ENCODE peak calls at places on chromosomes 6 and 20, in six cellular contexts. S is A549; Q is GM10248; V is LHCN-M2; P is activated T-helper 1 cell treated with anti-CD3 and anti-CD28 coated beads, Interleukin-2, amount 50 U/mL, for 16 hours; H is Calu3. E is an unnamed sample.

GRCh38 chr6:146297815-146298214 is 245.8 kb upstream of the RAB32 start:
- DNase-seq in S (no peak), Q (no peak), V (no peak), P (no peak), H (no peak), E (no peak)

GRCh38 chr6:129744880-129745237 is 34.9 kb upstream of the ARHGAP18 start:
- DNase-seq in S (no peak), Q (no peak), V (no peak), P (no peak), H (no peak), E (no peak)

GRCh38 chr6:156687875-156688549 is 89.2 kb upstream of the ARID1B start:
- DNase-seq in S (no peak), Q (no peak), V (peak), P (no peak), H (no peak), E (peak)

GRCh38 chr6:168217880-168218537 is 101.6 kb downstream of the DACT2 start:
- DNase-seq in S (no peak), Q (no peak), V (no peak), P (no peak), H (no peak), E (no peak)

GRCh38 chr6:11653028-11653583 is 115.6 kb downstream of the TMEM170B start:
- DNase-seq in S (peak), Q (peak), V (peak), P (no peak), H (peak), E (no peak)

GRCh38 chr6:169668203-169668847 is 33.5 kb downstream of the WDR27 start:
- DNase-seq in S (no peak), Q (no peak), V (no peak), P (no peak), H (no peak), E (no peak)

GRCh38 chr6:115891111-115891669 is 169.5 kb downstream of the FRK start:
- DNase-seq in S (peak), Q (peak), V (peak), P (no peak), H (no peak), E (no peak)

GRCh38 chr6:73131706-73132105 is 93.6 kb downstream of the KHDC1L start:
- DNase-seq in S (no peak), Q (no peak), V (peak), P (no peak), H (no peak), E (no peak)

GRCh38 chr6:80445752-80446151 is 339.3 kb downstream of the BCKDHB start:
- DNase-seq in S (no peak), Q (no peak), V (no peak), P (no peak), H (no peak), E (no peak)

GRCh38 chr20:39897058-39897457 is 792.0 kb downstream of the MAFB start:
- DNase-seq in S (no peak), Q (no peak), V (peak), P (no peak), H (no peak), E (no peak)

GRCh38 chr6:26223213-26223612 is 136.0 kb downstream of the HFE start:
- DNase-seq in S (peak), Q (no peak), V (no peak), P (no peak), H (no peak), E (no peak)

GRCh38 chr6:135853986-135854385 is 2.5 kb downstream of the PDE7B start:
- DNase-seq in S (no peak), Q (no peak), V (no peak), P (no peak), H (no peak), E (no peak)

GRCh38 chr6:133340557-133340956 is 99.4 kb downstream of the EYA4 start:
- DNase-seq in S (peak), Q (no peak), V (peak), P (no peak), H (peak), E (no peak)

GRCh38 chr6:26285143-26286134 is 79.6 kb upstream of the BTN3A2 start:
- DNase-seq in S (peak), Q (peak), V (peak), P (peak), H (peak), E (peak)

GRCh38 chr6:75735491-75736186 is 13.4 kb upstream of the MYO6 start:
- DNase-seq in S (peak), Q (no peak), V (no peak), P (no peak), H (peak), E (peak)

GRCh38 chr6:39865011-39865888 is 69.0 kb downstream of the MOCS1 start:
- DNase-seq in S (peak), Q (peak), V (peak), P (peak), H (peak), E (peak)

GRCh38 chr20:11047559-11047958 is 373.8 kb upstream of the JAG1 start:
- DNase-seq in S (no peak), Q (no peak), V (no peak), P (no peak), H (peak), E (no peak)

GRCh38 chr6:12957321-12958051 is 240.9 kb downstream of the PHACTR1 start:
- DNase-seq in S (peak), Q (peak), V (peak), P (no peak), H (peak), E (peak)

GRCh38 chr6:10617008-10617696 is 77.3 kb downstream of the C6orf52 start:
- DNase-seq in S (no peak), Q (no peak), V (no peak), P (no peak), H (no peak), E (no peak)

GRCh38 chr20:48620112-48620485 is 207.7 kb downstream of the PREX1 start:
- DNase-seq in S (no peak), Q (no peak), V (no peak), P (no peak), H (no peak), E (no peak)

GRCh38 chr6:90701146-90701781 is 114.4 kb upstream of the MAP3K7 start:
- DNase-seq in S (peak), Q (peak), V (peak), P (no peak), H (peak), E (peak)

GRCh38 chr6:111950661-111951426 is 77.6 kb upstream of the FYN start:
- DNase-seq in S (no peak), Q (no peak), V (peak), P (no peak), H (no peak), E (no peak)

GRCh38 chr6:150719861-150720260 is 120.2 kb downstream of the PLEKHG1 start:
- DNase-seq in S (no peak), Q (no peak), V (no peak), P (no peak), H (no peak), E (no peak)

E was measured in HuH-7.